ENCODE peak calls at places on chromosome 6, in eight cellular contexts. A, E, V, Y, S, L, U and R are unnamed samples.

GRCh38 chr6:35427851-35428321 is 24.3 kb upstream of the FANCE start:
- DNase-seq in A (no peak), E (no peak), V (no peak), Y (no peak), S (no peak), L (no peak), U (no peak), R (no peak)

GRCh38 chr6:34144581-34145160 is 1.2 kb downstream of the GRM4 start:
- DNase-seq in A (no peak), E (no peak), V (peak; percentile 50), Y (no peak), S (no peak), L (no peak), U (no peak), R (peak; percentile 43)

GRCh38 chr6:85344996-85345395 is 104.9 kb upstream of the NT5E start:
- DNase-seq in A (no peak), E (no peak), V (no peak), Y (no peak), S (no peak), L (no peak), U (no peak), R (no peak)

GRCh38 chr6:15148356-15149058 is 97.4 kb upstream of the JARID2 start:
- DNase-seq in A (no peak), E (no peak), V (no peak), Y (no peak), S (peak; percentile 32), L (no peak), U (peak; percentile 25), R (peak; percentile 38)

GRCh38 chr6:168607272-168608112 is 166.5 kb downstream of the SMOC2 start:
- DNase-seq in A (no peak), E (no peak), V (no peak), Y (no peak), S (no peak), L (peak; percentile 62), U (no peak), R (peak; percentile 68)

GRCh38 chr6:113458368-113459010 is 398.7 kb upstream of the MARCKS start:
- DNase-seq in A (no peak), E (no peak), V (no peak), Y (no peak), S (no peak), L (no peak), U (no peak), R (no peak)

GRCh38 chr6:134908906-134909516 is 40.9 kb downstream of the ALDH8A1 start:
- DNase-seq in A (no peak), E (peak; percentile 91), V (peak; percentile 90), Y (no peak), S (peak; percentile 97), L (no peak), U (peak; percentile 98), R (no peak)

GRCh38 chr6:133854633-133855598 is 34.0 kb upstream of the TCF21 start:
- DNase-seq in A (peak; percentile 14), E (no peak), V (no peak), Y (peak; percentile 51), S (no peak), L (peak; percentile 59), U (no peak), R (peak; percentile 44)

GRCh38 chr6:35058041-35058675 is 83.0 kb downstream of the TCP11 start:
- DNase-seq in A (no peak), E (no peak), V (no peak), Y (no peak), S (no peak), L (no peak), U (no peak), R (peak; percentile 80)

GRCh38 chr6:104957301-104958177 is 632 bp downstream of the LIN28B start:
- DNase-seq in A (peak; percentile 45), E (no peak), V (no peak), Y (no peak), S (no peak), L (peak; percentile 66), U (no peak), R (no peak)

GRCh38 chr6:95572098-95572497 is 5.2 kb upstream of the MANEA start:
- DNase-seq in A (no peak), E (no peak), V (no peak), Y (no peak), S (no peak), L (no peak), U (no peak), R (no peak)

GRCh38 chr6:1242439-1242838 is 69.5 kb upstream of the FOXQ1 start:
- DNase-seq in A (no peak), E (no peak), V (no peak), Y (no peak), S (no peak), L (no peak), U (peak; percentile 74), R (no peak)

GRCh38 chr6:95094751-95095150 is 482.6 kb upstream of the MANEA start:
- DNase-seq in A (no peak), E (no peak), V (no peak), Y (no peak), S (peak; percentile 41), L (no peak), U (no peak), R (no peak)

GRCh38 chr6:34027939-34028441 is 117.9 kb downstream of the GRM4 start:
- DNase-seq in A (no peak), E (no peak), V (no peak), Y (no peak), S (no peak), L (no peak), U (no peak), R (no peak)

GRCh38 chr6:5762561-5762968 is 244.2 kb downstream of the NRN1 start:
- DNase-seq in A (no peak), E (no peak), V (peak; percentile 64), Y (no peak), S (no peak), L (no peak), U (no peak), R (peak; percentile 47)

GRCh38 chr6:155126727-155127439 is 131.8 kb downstream of the TIAM2 start:
- DNase-seq in A (no peak), E (peak; percentile 89), V (no peak), Y (no peak), S (no peak), L (no peak), U (no peak), R (no peak)

GRCh38 chr6:64224819-64225218 is 589.2 kb downstream of the PHF3 start:
- DNase-seq in A (no peak), E (peak; percentile 19), V (peak; percentile 53), Y (no peak), S (no peak), L (no peak), U (no peak), R (peak; percentile 17)

GRCh38 chr6:42532038-42532669 is 31.7 kb upstream of the UBR2 start:
- DNase-seq in A (peak; percentile 14), E (no peak), V (no peak), Y (no peak), S (peak; percentile 13), L (no peak), U (no peak), R (no peak)

GRCh38 chr6:36361071-36361470 is 24.4 kb upstream of the BNIP5 start:
- DNase-seq in A (no peak), E (no peak), V (no peak), Y (no peak), S (no peak), L (no peak), U (no peak), R (no peak)

GRCh38 chr6:397056-397455 is 5.5 kb downstream of the IRF4 start:
- DNase-seq in A (no peak), E (no peak), V (no peak), Y (no peak), S (no peak), L (no peak), U (no peak), R (no peak)

GRCh38 chr6:71967436-71967835 is 81.1 kb downstream of the RIMS1 start:
- DNase-seq in A (no peak), E (no peak), V (no peak), Y (no peak), S (no peak), L (no peak), U (peak; percentile 3), R (no peak)

GRCh38 chr6:56729719-56730118 is 87.0 kb upstream of the DST start:
- DNase-seq in A (no peak), E (no peak), V (no peak), Y (no peak), S (no peak), L (no peak), U (peak; percentile 74), R (no peak)

GRCh38 chr6:4727671-4728435 is 48.4 kb upstream of the CDYL start:
- DNase-seq in A (no peak), E (no peak), V (no peak), Y (no peak), S (no peak), L (no peak), U (no peak), R (no peak)

GRCh38 chr6:3426091-3426780 is 30.6 kb downstream of the SLC22A23 start:
- DNase-seq in A (no peak), E (no peak), V (no peak), Y (no peak), S (no peak), L (no peak), U (no peak), R (no peak)

DNA sequence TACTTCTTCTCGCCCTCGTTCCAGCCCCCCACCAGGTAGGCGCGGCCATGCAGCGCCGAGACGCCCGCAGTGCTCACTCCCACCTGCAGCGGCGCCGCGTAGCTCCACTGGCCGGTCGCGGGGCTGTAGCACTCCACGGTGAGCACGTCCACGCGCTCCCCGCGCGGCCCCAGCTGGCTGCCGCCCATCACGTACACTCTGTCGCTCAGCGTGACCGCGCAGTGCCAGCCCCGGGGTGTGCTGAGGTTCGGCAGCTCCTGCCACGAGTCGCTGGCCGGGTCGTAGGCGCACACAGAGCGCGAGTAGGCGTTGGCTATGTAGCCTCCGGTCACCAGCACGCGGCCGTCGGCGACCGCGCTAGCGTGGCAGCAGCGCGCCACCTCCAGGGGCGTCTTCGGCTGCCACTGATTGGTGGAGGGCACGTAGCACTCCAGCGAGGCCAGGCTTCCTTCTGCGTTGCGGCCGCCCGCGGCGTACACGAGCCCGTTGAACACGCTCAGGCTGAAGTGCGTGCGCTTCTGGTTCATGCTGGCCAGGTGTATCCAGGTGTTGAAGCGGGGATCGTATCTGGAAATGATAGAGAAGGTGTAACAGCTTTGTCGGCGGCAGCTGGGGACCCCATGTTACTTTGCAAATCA is 13.7 kb downstream of the KLHL31 start:
- DNase-seq in A (peak; percentile 75), E (peak; percentile 86), V (peak; percentile 86), Y (peak; percentile 73), S (no peak), L (peak; percentile 71), U (no peak), R (peak; percentile 85)
- TF ChIP-seq CTCF in A (no peak), E (no peak), V (peak; percentile 29), Y (peak; percentile 53), S (peak; percentile 61), L (no peak), U (peak; percentile 31), R (peak; percentile 1)

GRCh38 chr6:159894991-159895390 is 4.2 kb downstream of the MAS1 start:
- DNase-seq in A (no peak), E (no peak), V (no peak), Y (no peak), S (no peak), L (no peak), U (no peak), R (no peak)
- TF ChIP-seq CTCF in A (no peak), E (no peak), V (no peak), Y (no peak), S (no peak), L (no peak), U (no peak), R (no peak)

GRCh38 chr6:79230149-79230548 is 4.3 kb downstream of the HMGN3 start:
- DNase-seq in A (no peak), E (no peak), V (no peak), Y (no peak), S (no peak), L (no peak), U (no peak), R (no peak)
- TF ChIP-seq CTCF in A (no peak), E (no peak), V (no peak), Y (no peak), S (no peak), L (no peak), U (no peak), R (no peak)

GRCh38 chr6:123972600-123973294 is 169.1 kb downstream of the NKAIN2 start:
- DNase-seq in A (no peak), E (no peak), V (no peak), Y (no peak), S (no peak), L (no peak), U (no peak), R (no peak)
- TF ChIP-seq CTCF in A (no peak), E (no peak), V (no peak), Y (no peak), S (no peak), L (no peak), U (no peak), R (no peak)